ENCODE peak calls at places on chromosomes 4 and X, in six cellular contexts. Y, E, W, R, K and J are unnamed samples.

GRCh38 chr4:75781328-75781727 is 57.0 kb downstream of the USO1 start:
- DNase-seq in R (peak), W (no peak), E (no peak), K (no peak), Y (no peak), J (no peak)

GRCh38 chr4:123043013-123043412 is 120.6 kb upstream of the NUDT6 start:
- DNase-seq in E (no peak), R (no peak), Y (no peak), K (no peak), W (no peak), J (no peak)

GRCh38 chrX:16807976-16808542 is 21.8 kb downstream of the TXLNG start:
- DNase-seq in R (peak), K (no peak), Y (no peak), E (no peak), W (no peak), J (no peak)

GRCh38 chr4:79852305-79852730 is 220.7 kb downstream of the ANTXR2 start:
- DNase-seq in E (no peak), R (peak), W (peak), K (no peak), Y (no peak), J (no peak)

GRCh38 chr4:122960298-122960985 is 38.0 kb upstream of the NUDT6 start:
- DNase-seq in E (no peak), R (no peak), W (no peak), K (no peak), Y (no peak), J (no peak)

GRCh38 chr4:81360722-81361121 is 111.0 kb downstream of the RASGEF1B start:
- DNase-seq in E (no peak), K (no peak), R (no peak), W (no peak), Y (no peak), J (no peak)

GRCh38 chr4:140497776-140498636 is at the start of gene MGAT4D:
- DNase-seq in E (peak), W (peak), R (no peak), Y (no peak), K (no peak), J (no peak)

GRCh38 chrX:53190363-53190960 is 34.5 kb downstream of the KDM5C start:
- DNase-seq in R (peak), Y (no peak), W (peak), K (no peak), E (peak), J (no peak)

GRCh38 chrX:53282313-53282712 is 929 bp upstream of the IQSEC2 start:
- DNase-seq in R (no peak), Y (no peak), E (no peak), W (no peak), K (no peak), J (no peak)

GRCh38 chr4:3484057-3484973 is 21.2 kb downstream of the DOK7 start:
- DNase-seq in W (no peak), Y (no peak), E (no peak), K (no peak), R (no peak), J (no peak)

GRCh38 chr4:43243433-43244116 is 351.1 kb downstream of the GRXCR1 start:
- DNase-seq in Y (no peak), K (no peak), E (no peak), W (no peak), R (no peak), J (no peak)

GRCh38 chr4:115675721-115676120 is 562.3 kb upstream of the NDST4 start:
- DNase-seq in W (no peak), R (peak), Y (no peak), E (no peak), K (no peak), J (no peak)

GRCh38 chr4:150131581-150132228 is 53.5 kb downstream of the DCLK2 start:
- DNase-seq in W (no peak), Y (no peak), E (no peak), K (no peak), R (peak), J (no peak)

GRCh38 chr4:118729287-118730286 is 44.4 kb downstream of the METTL14 start:
- DNase-seq in R (peak), K (no peak), W (no peak), E (no peak), Y (no peak), J (no peak)

GRCh38 chr4:98659106-98659592 is 738 bp upstream of the TSPAN5 start:
- DNase-seq in E (peak), W (peak), R (peak), Y (no peak), K (no peak), J (no peak)

GRCh38 chr4:8321220-8321619 is 51.7 kb downstream of the HTRA3 start:
- DNase-seq in W (no peak), E (no peak), K (no peak), R (no peak), Y (no peak), J (peak)

GRCh38 chr4:163755013-163755412 is 260.5 kb downstream of the TMA16 start:
- DNase-seq in K (no peak), Y (no peak), R (peak), W (no peak), E (no peak), J (no peak)

GRCh38 chrX:129798888-129799287 is 19.1 kb downstream of the SASH3 start:
- DNase-seq in R (no peak), Y (no peak), W (no peak), E (no peak), K (peak), J (no peak)

GRCh38 chr4:15003441-15003890 is 1.2 kb downstream of the CPEB2 start:
- DNase-seq in E (no peak), K (peak), W (peak), Y (peak), R (peak), J (no peak)

GRCh38 chrX:153832732-153833131 is 2.4 kb upstream of the PDZD4 start:
- DNase-seq in E (no peak), W (no peak), R (no peak), Y (no peak), K (no peak), J (no peak)

GRCh38 chr4:73345399-73345975 is 58.6 kb upstream of the ALB start:
- DNase-seq in E (no peak), W (no peak), R (no peak), Y (no peak), K (no peak), J (no peak)

GRCh38 chrX:130114141-130114561 is 3.9 kb upstream of the ELF4 start:
- DNase-seq in K (no peak), Y (no peak), W (no peak), R (peak), E (no peak), J (no peak)

GRCh38 chr4:17787315-17787714 is 5.9 kb upstream of the FAM184B start:
- DNase-seq in Y (no peak), E (no peak), W (no peak), K (no peak), R (peak), J (no peak)

GRCh38 chrX:2410279-2411020 is 90.3 kb downstream of the DHRSX start:
- DNase-seq in K (no peak), Y (no peak), W (no peak), R (no peak), E (no peak), J (no peak)

GRCh38 chrX:82658492-82658891 is 849.6 kb upstream of the POU3F4 start:
- DNase-seq in R (no peak), W (no peak), E (no peak), Y (no peak), K (no peak), J (no peak)

GRCh38 chr4:87949961-87950360 is 25.6 kb upstream of the SPP1 start:
- DNase-seq in K (no peak), E (no peak), W (no peak), R (peak), Y (no peak), J (no peak)

GRCh38 chr4:128571747-128572146 is 237.8 kb upstream of the JADE1 start:
- DNase-seq in W (no peak), Y (peak), E (no peak), R (peak), K (no peak), J (no peak)

GRCh38 chr4:6017030-6017429 is 1.2 kb downstream of the C4orf50 start:
- DNase-seq in Y (no peak), R (no peak), K (no peak), E (no peak), W (no peak), J (no peak)

GRCh38 chr4:128780688-128781087 is 28.8 kb upstream of the JADE1 start:
- DNase-seq in Y (no peak), W (no peak), R (no peak), K (no peak), E (no peak), J (no peak)

GRCh38 chr4:158534727-158535126 is 13.0 kb downstream of the RXFP1 start:
- DNase-seq in Y (no peak), K (no peak), W (no peak), R (no peak), E (no peak), J (no peak)

GRCh38 chr4:163193717-163194116 is 27.0 kb upstream of the NAF1 start:
- DNase-seq in W (no peak), E (no peak), R (no peak), K (no peak), Y (no peak), J (no peak)

GRCh38 chr4:76689079-76689817 is 208.7 kb downstream of the SOWAHB start:
- DNase-seq in K (no peak), Y (peak), R (peak), E (peak), W (peak), J (no peak)

GRCh38 chrX:103687073-103687695 is 685 bp upstream of the MORF4L2 start:
- DNase-seq in K (peak), Y (peak), W (peak), R (peak), E (peak), J (peak)

GRCh38 chrX:53116101-53116500 is 22.2 kb downstream of the KANTR start:
- DNase-seq in E (no peak), K (no peak), Y (no peak), R (no peak), W (no peak), J (no peak)

GRCh38 chr4:158621729-158622128 is 50.0 kb downstream of the C4orf46 start:
- DNase-seq in R (no peak), K (no peak), E (no peak), Y (no peak), W (no peak), J (no peak)

GRCh38 chr4:158588777-158589176 is 67.1 kb downstream of the RXFP1 start:
- DNase-seq in Y (no peak), E (no peak), R (no peak), K (no peak), W (no peak), J (no peak)